ENCODE peak calls at places on chromosomes 5 and 9, in ten cellular contexts. D is A549, T is choroid plexus epithelial cell, R is Caco-2, O is cardiac fibroblast, J is esophagus muscularis mucosa, W is HCT116, K is endothelial cell of umbilical vein, Q is AG09309, S is GM23338. G is an unnamed sample.

GRCh38 chr9:18338042-18338441 is 135.9 kb upstream of the ADAMTSL1 start:
- DNase-seq in K (no peak), S (no peak), D (no peak), R (no peak), J (no peak), W (no peak), O (no peak), Q (no peak), T (peak), G (no peak)

GRCh38 chr5:137155621-137156020 is 343.5 kb downstream of the SPOCK1 start:
- DNase-seq in O (no peak), D (no peak), K (no peak), S (no peak), R (no peak), T (no peak), Q (no peak), J (no peak), W (no peak), G (no peak)

GRCh38 chr5:173629628-173630027 is 13.2 kb upstream of the BOD1 start:
- DNase-seq in S (peak), O (no peak), W (no peak), J (no peak), K (no peak), D (peak), Q (no peak), R (peak), T (no peak), G (no peak)

GRCh38 chr9:109419531-109419930 is 78.6 kb downstream of the PTPN3 start:
- DNase-seq in D (no peak), K (no peak), R (no peak), S (no peak), O (no peak), T (no peak), J (no peak), W (no peak), Q (no peak), G (no peak)

GRCh38 chr9:98488578-98489312 is 220.0 kb downstream of the GABBR2 start:
- DNase-seq in Q (peak), O (peak), K (no peak), W (no peak), J (no peak), S (peak), R (no peak), T (peak), D (peak), G (peak)

GRCh38 chr5:60143912-60144311 is 250.4 kb upstream of the PDE4D start:
- DNase-seq in Q (no peak), S (no peak), T (no peak), K (no peak), R (no peak), J (no peak), O (no peak), D (no peak), W (no peak), G (no peak)

GRCh38 chr5:120655828-120656435 is 191.8 kb downstream of the PRR16 start:
- DNase-seq in D (peak), T (peak), S (peak), Q (no peak), R (peak), J (no peak), K (peak), O (peak), W (peak), G (no peak)

GRCh38 chr9:29213374-29214161 is 1640.3 kb upstream of the C9orf72 start:
- DNase-seq in J (no peak), Q (no peak), T (no peak), S (peak), R (no peak), O (no peak), D (peak), K (no peak), W (no peak), G (no peak)

GRCh38 chr9:71628247-71628646 is 140.1 kb downstream of the CEMIP2 start:
- DNase-seq in R (no peak), T (peak), D (no peak), J (no peak), W (no peak), O (peak), S (peak), Q (no peak), K (no peak), G (no peak)

GRCh38 chr5:36482812-36483211 is 123.6 kb upstream of the SLC1A3 start:
- DNase-seq in Q (no peak), T (no peak), J (no peak), W (no peak), S (no peak), O (no peak), D (no peak), R (no peak), K (no peak), G (no peak)

GRCh38 chr9:71878327-71879274 is 32.4 kb downstream of the ABHD17B start:
- DNase-seq in O (no peak), K (no peak), W (no peak), R (no peak), Q (no peak), T (no peak), D (no peak), J (no peak), S (no peak), G (no peak)

GRCh38 chr5:163489055-163489744 is 16.2 kb upstream of the MAT2B start:
- DNase-seq in K (no peak), J (no peak), D (peak), S (peak), W (no peak), R (peak), T (peak), Q (no peak), O (peak), G (no peak)

GRCh38 chr9:80649001-80649420 is 1040.3 kb downstream of the TLE1 start:
- DNase-seq in J (no peak), S (peak), K (peak), W (no peak), R (no peak), Q (peak), O (peak), D (no peak), T (peak), G (no peak)

GRCh38 chr5:143757116-143757515 is 54.8 kb upstream of the HMHB1 start:
- DNase-seq in R (no peak), S (no peak), W (no peak), D (no peak), J (no peak), O (no peak), Q (no peak), T (no peak), K (no peak), G (no peak)

GRCh38 chr5:172175263-172175719 is 12.7 kb downstream of the STK10 start:
- DNase-seq in W (no peak), O (no peak), Q (no peak), K (no peak), T (no peak), D (no peak), S (no peak), J (no peak), R (no peak), G (no peak)

GRCh38 chr9:16445141-16445920 is 425.1 kb downstream of the BNC2 start:
- DNase-seq in D (peak), K (no peak), R (peak), O (peak), W (no peak), Q (peak), S (no peak), T (peak), J (no peak), G (peak)

GRCh38 chr9:134944916-134945315 is 27.2 kb upstream of the FCN1 start:
- DNase-seq in R (no peak), T (no peak), Q (no peak), D (no peak), O (no peak), J (no peak), W (no peak), S (no peak), K (no peak), G (no peak)

GRCh38 chr5:80695666-80696065 is 40.9 kb upstream of the DHFR start:
- DNase-seq in O (no peak), S (no peak), W (no peak), J (no peak), T (no peak), D (no peak), K (no peak), Q (no peak), R (no peak), G (no peak)

GRCh38 chr5:105789246-105789645 is 1881.5 kb downstream of the EFNA5 start:
- DNase-seq in R (no peak), J (no peak), O (no peak), Q (no peak), K (no peak), S (no peak), W (no peak), D (peak), T (no peak), G (no peak)

GRCh38 chr9:95817205-95817604 is 58.3 kb upstream of the ERCC6L2 start:
- DNase-seq in T (no peak), J (no peak), D (no peak), W (no peak), K (no peak), O (no peak), R (no peak), S (no peak), Q (no peak), G (no peak)

GRCh38 chr9:114804504-114804903 is 1.3 kb downstream of the TNFSF15 start:
- DNase-seq in D (peak), R (peak), Q (peak), T (peak), W (peak), J (no peak), O (peak), S (no peak), K (peak), G (peak)

GRCh38 chr5:149959406-149960236 is 937 bp upstream of the SLC26A2 start:
- DNase-seq in D (peak), J (no peak), O (peak), R (peak), K (peak), S (peak), Q (peak), W (peak), T (peak), G (peak)

GRCh38 chr9:127114606-127115005 is 7.8 kb downstream of the ANGPTL2 start:
- DNase-seq in W (no peak), D (no peak), K (no peak), S (no peak), R (no peak), J (no peak), O (no peak), T (no peak), Q (no peak), G (no peak)

GRCh38 chr5:176797456-176798093 is 12.8 kb upstream of the UNC5A start:
- DNase-seq in D (no peak), S (no peak), Q (no peak), J (no peak), O (no peak), K (no peak), R (no peak), T (no peak), W (no peak), G (no peak)

GRCh38 chr9:18393340-18394130 is 80.4 kb upstream of the ADAMTSL1 start:
- DNase-seq in W (peak), Q (peak), R (no peak), S (no peak), D (peak), T (peak), K (peak), O (peak), J (no peak), G (peak)

GRCh38 chr5:62083661-62084060 is 222.3 kb upstream of the KIF2A start:
- DNase-seq in J (no peak), W (no peak), D (no peak), Q (no peak), S (no peak), O (no peak), K (no peak), R (no peak), T (no peak), G (no peak)

GRCh38 chr9:74498616-74499095 is 1.5 kb downstream of the RORB start:
- DNase-seq in Q (no peak), K (no peak), W (no peak), D (no peak), T (no peak), O (no peak), R (no peak), S (peak), J (no peak), G (no peak)

GRCh38 chr9:31587176-31587575 is 797.3 kb upstream of the ACO1 start:
- DNase-seq in T (no peak), S (no peak), O (no peak), Q (no peak), K (no peak), R (no peak), J (no peak), D (no peak), W (no peak), G (no peak)

GRCh38 chr5:126628102-126628501 is 27.4 kb downstream of the PHAX start:
- DNase-seq in S (peak), D (no peak), W (no peak), R (no peak), T (no peak), K (no peak), Q (no peak), J (no peak), O (no peak), G (no peak)

GRCh38 chr5:111386832-111387162 is 125.5 kb downstream of the STARD4 start:
- DNase-seq in Q (no peak), S (no peak), J (no peak), W (no peak), O (no peak), R (no peak), K (no peak), T (no peak), D (no peak), G (no peak)

GRCh38 chr5:90909091-90909503 is 350.5 kb downstream of the ADGRV1 start:
- DNase-seq in K (peak), S (no peak), W (no peak), D (no peak), Q (no peak), J (no peak), O (peak), T (peak), R (no peak), G (no peak)

GRCh38 chr5:139565411-139566305 is 4.5 kb downstream of the UBE2D2 start:
- DNase-seq in W (no peak), O (no peak), J (no peak), S (no peak), R (no peak), D (no peak), K (peak), T (peak), Q (no peak), G (no peak)

GRCh38 chr9:131679261-131680020 is 60.4 kb downstream of the RAPGEF1 start:
- DNase-seq in S (no peak), R (no peak), T (no peak), Q (no peak), J (no peak), D (no peak), O (peak), K (no peak), W (no peak), G (no peak)

GRCh38 chr9:131677445-131678180 is 62.3 kb downstream of the RAPGEF1 start:
- DNase-seq in Q (no peak), T (peak), W (no peak), D (no peak), K (peak), J (no peak), S (no peak), R (no peak), O (peak), G (peak)

GRCh38 chr9:131676431-131676972 is 63.4 kb downstream of the RAPGEF1 start:
- DNase-seq in K (no peak), T (no peak), Q (no peak), W (no peak), J (no peak), O (no peak), D (no peak), R (no peak), S (no peak), G (peak)

GRCh38 chr9:131677051-131677444 is 62.8 kb downstream of the RAPGEF1 start:
- DNase-seq in T (peak), W (no peak), R (no peak), S (no peak), Q (no peak), D (no peak), J (no peak), O (peak), K (no peak), G (no peak)

DNA sequence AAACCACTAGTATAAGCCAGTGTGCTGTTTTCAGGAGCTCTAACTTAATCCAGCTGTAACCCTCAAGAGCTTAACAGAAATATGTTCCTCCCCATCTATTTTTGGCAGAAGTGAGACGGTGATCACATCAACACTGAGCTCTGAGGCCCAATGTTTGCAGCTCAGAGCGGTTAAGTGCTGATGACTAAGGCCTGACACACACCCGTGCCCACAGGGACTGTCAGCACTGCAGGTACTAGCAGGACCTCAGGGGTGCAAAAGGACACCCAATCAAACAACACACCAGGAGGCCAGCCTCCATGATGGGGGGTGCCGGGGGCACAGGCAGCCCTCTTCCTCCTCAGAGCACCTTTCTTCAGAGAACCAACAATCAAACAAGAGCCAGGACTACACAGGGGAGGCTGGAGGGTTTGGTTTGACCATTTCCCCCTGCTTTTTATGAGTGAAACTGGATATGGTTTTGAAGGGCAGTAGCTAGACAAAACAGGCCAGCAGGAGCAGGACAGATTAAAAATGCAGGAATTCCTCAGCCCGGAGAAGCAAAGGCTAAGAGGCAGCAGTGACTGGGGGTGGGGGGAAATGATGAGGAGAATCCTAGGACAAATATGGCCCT is 61.3 kb downstream of the RAPGEF1 start:
- DNase-seq in Q (peak), J (peak), R (no peak), S (peak), W (peak), O (peak), K (peak), T (peak), D (peak), G (peak)
- H3K4me3 ChIP-seq in Q (peak), J (no peak), R (no peak), S (peak), W (no peak), O (no peak), K (no peak), T (no peak), D (no peak), G (peak)

DNA sequence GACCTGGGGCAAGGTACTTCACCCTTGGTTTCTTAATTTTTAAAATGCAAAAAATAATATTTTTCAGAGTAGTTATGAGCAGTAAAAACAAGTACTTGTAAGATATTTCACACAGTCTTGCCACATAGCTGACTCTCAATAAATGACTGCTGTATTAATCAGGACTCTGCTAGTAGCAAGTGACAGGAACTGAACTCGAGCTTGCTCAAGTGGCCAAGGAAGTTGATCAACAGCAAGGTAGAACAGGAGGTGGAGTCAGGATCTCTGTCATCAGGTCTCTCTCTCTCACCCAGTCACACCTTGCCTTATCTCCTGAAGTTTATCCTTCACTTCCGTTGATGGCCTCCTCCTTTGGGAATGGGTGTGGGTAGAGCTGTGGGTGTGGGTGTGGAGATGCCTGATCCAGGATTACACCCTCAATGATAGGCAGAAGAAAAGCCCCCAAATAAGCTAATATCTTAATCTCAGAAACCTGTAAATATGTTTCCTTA is 107.0 kb downstream of the GPBP1 start:
- DNase-seq in O (peak), D (no peak), R (no peak), J (no peak), W (no peak), Q (no peak), K (no peak), T (no peak), S (no peak), G (no peak)
- H3K4me3 ChIP-seq in O (no peak), D (no peak), R (no peak), J (no peak), W (no peak), Q (no peak), K (no peak), T (no peak), S (no peak), G (no peak)

GRCh38 chr5:1158647-1159340 is 42.6 kb upstream of the SLC6A19 start:
- DNase-seq in W (no peak), T (no peak), Q (no peak), K (no peak), D (no peak), R (no peak), J (no peak), O (no peak), S (no peak), G (no peak)

GRCh38 chr5:1153428-1153827 is 41.6 kb upstream of the SLC12A7 start:
- DNase-seq in J (no peak), S (no peak), T (no peak), R (no peak), Q (no peak), D (no peak), K (no peak), O (no peak), W (no peak), G (no peak)

GRCh38 chr5:1155191-1156032 is 43.5 kb upstream of the SLC12A7 start:
- DNase-seq in J (no peak), Q (no peak), S (peak), T (no peak), D (no peak), K (no peak), W (no peak), O (no peak), R (peak), G (no peak)

GRCh38 chr5:1156754-1157460 is 44.5 kb upstream of the SLC6A19 start:
- DNase-seq in D (no peak), S (no peak), T (no peak), Q (no peak), R (no peak), W (no peak), J (no peak), K (no peak), O (no peak), G (no peak)

DNA sequence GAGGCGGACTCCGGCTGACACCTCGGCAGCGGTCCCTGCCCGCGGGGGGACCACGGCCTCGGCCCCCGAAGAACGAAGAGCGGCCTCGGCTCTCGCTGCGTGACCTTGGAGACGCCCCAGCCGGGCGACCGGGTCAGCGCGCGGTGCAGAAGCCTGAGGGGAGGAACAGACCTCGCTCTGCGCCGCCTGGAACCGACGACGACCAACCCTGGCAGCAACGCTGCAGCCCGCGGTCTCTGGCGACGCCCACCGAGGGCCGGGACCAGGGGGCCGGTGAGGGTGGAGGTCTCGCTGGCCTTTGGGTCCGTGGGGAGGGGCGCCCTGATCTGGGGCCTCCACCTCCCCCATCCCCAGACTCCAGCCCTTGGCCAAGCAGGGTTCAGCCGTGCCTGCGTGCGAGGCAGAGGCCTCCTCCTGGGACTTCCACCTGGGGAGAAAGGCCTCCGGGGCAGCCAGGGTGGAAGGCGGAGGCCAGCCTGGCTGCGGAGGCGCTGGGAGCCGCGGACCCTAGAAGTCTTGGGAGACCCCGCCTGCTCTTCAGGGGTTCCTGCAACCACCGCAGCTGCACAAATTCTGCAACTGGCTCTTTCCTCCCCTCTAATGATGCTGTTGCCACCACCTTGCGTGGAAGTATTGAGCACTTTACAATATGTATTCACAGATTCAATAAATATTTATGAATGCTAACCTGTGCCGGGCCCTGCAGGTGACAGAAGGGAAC is 44.3 kb upstream of the SLC12A7 start:
- DNase-seq in O (no peak), J (no peak), Q (no peak), D (no peak), K (no peak), S (peak), T (no peak), W (no peak), R (no peak), G (no peak)
- H3K4me3 ChIP-seq in O (no peak), J (peak), Q (no peak), D (peak), K (no peak), S (peak), T (no peak), W (no peak), R (peak), G (no peak)

GRCh38 chr9:89679581-89679980 is 74.8 kb downstream of the GADD45G start:
- DNase-seq in T (no peak), J (no peak), D (no peak), R (no peak), Q (no peak), W (no peak), O (no peak), S (no peak), K (no peak), G (no peak)
- H3K4me3 ChIP-seq in T (no peak), J (no peak), D (no peak), R (no peak), Q (no peak), W (no peak), O (no peak), S (no peak), K (no peak), G (no peak)

GRCh38 chr5:148436029-148436428 is 52.3 kb downstream of the FBXO38 start:
- DNase-seq in K (no peak), T (no peak), O (no peak), D (no peak), J (no peak), R (no peak), S (no peak), W (no peak), Q (no peak), G (no peak)

GRCh38 chr5:148433826-148434225 is 50.1 kb downstream of the FBXO38 start:
- DNase-seq in J (no peak), K (no peak), O (no peak), D (no peak), Q (no peak), W (no peak), R (no peak), T (no peak), S (no peak), G (no peak)

GRCh38 chr5:148438911-148439310 is 55.2 kb downstream of the FBXO38 start:
- DNase-seq in S (no peak), J (no peak), R (no peak), O (no peak), Q (no peak), K (no peak), W (no peak), T (no peak), D (no peak), G (no peak)

GRCh38 chr5:148437249-148437648 is 53.5 kb downstream of the FBXO38 start:
- DNase-seq in K (no peak), Q (no peak), T (no peak), W (no peak), S (no peak), J (no peak), R (no peak), O (no peak), D (no peak), G (no peak)
- H3K4me3 ChIP-seq in K (no peak), Q (no peak), T (no peak), W (no peak), S (no peak), J (no peak), R (no peak), O (no peak), D (no peak), G (no peak)

G was measured in PC-9.